ENCODE peak calls at places on chromosomes 11 and 22, in nine cellular contexts. G is Peyer's patch; D is adrenal gland; I is sigmoid colon; T is CD8-positive, alpha-beta T cell; Y is cardiac fibroblast; J is GM12864; N is IMR-90; W is lower leg skin. S is an unnamed sample.

GRCh38 chr22:47588583-47588970 is 826.1 kb downstream of the TBC1D22A start:
- DNase-seq in G (peak), D (no peak), I (peak), T (no peak), Y (no peak), J (no peak), N (no peak), W (no peak), S (no peak)

GRCh38 chr22:40443675-40444482 is 73.5 kb downstream of the SGSM3 start:
- DNase-seq in G (no peak), D (no peak), I (no peak), T (no peak), Y (peak), J (no peak), N (no peak), W (no peak), S (no peak)

GRCh38 chr11:35099278-35100018 is 39.5 kb upstream of the CD44 start:
- DNase-seq in G (no peak), D (no peak), I (no peak), T (no peak), Y (peak), J (no peak), N (peak), W (no peak), S (peak)

GRCh38 chr11:33064033-33064825 is 24.9 kb downstream of the TCP11L1 start:
- DNase-seq in G (no peak), D (no peak), I (no peak), T (no peak), Y (peak), J (no peak), N (no peak), W (no peak), S (peak)

GRCh38 chr11:3675971-3676370 is 4.8 kb upstream of the CHRNA10 start:
- DNase-seq in G (no peak), D (no peak), I (no peak), T (no peak), Y (no peak), J (no peak), N (no peak), W (no peak), S (no peak)

GRCh38 chr11:55967914-55968313 is 1.8 kb downstream of the OR10AG1 start:
- DNase-seq in G (no peak), D (no peak), I (no peak), T (no peak), Y (no peak), J (no peak), N (no peak), W (no peak), S (no peak)

GRCh38 chr11:119599864-119600593 is 129.0 kb downstream of the NECTIN1 start:
- DNase-seq in G (no peak), D (no peak), I (no peak), T (no peak), Y (no peak), J (no peak), N (peak), W (no peak), S (peak)

GRCh38 chr11:117220568-117220967 is 11.3 kb downstream of the PCSK7 start:
- DNase-seq in G (peak), D (no peak), I (peak), T (no peak), Y (no peak), J (no peak), N (no peak), W (no peak), S (no peak)

GRCh38 chr22:32106930-32107329 is 52.2 kb downstream of the C22orf42 start:
- DNase-seq in G (no peak), D (no peak), I (no peak), T (no peak), Y (peak), J (no peak), N (no peak), W (no peak), S (peak)

GRCh38 chr11:11611381-11611780 is 10.4 kb downstream of the GALNT18 start:
- DNase-seq in G (no peak), D (no peak), I (no peak), T (no peak), Y (no peak), J (no peak), N (no peak), W (no peak), S (no peak)

GRCh38 chr11:100857236-100858005 is 170.3 kb downstream of the ARHGAP42 start:
- DNase-seq in G (no peak), D (no peak), I (no peak), T (no peak), Y (no peak), J (no peak), N (peak), W (no peak), S (peak)

GRCh38 chr11:95230054-95231034 is 658 bp downstream of the SESN3 start:
- DNase-seq in G (no peak), D (no peak), I (peak), T (peak), Y (peak), J (no peak), N (no peak), W (peak), S (peak)

GRCh38 chr22:48869161-48869560 is 958.5 kb downstream of the BRD1 start:
- DNase-seq in G (no peak), D (no peak), I (peak), T (no peak), Y (no peak), J (no peak), N (no peak), W (no peak), S (no peak)

GRCh38 chr22:45717787-45718186 is 46.2 kb downstream of the ATXN10 start:
- DNase-seq in G (no peak), D (no peak), I (no peak), T (no peak), Y (peak), J (no peak), N (peak), W (no peak), S (peak)

GRCh38 chr11:102384419-102385052 is 37.5 kb downstream of the BIRC2 start:
- DNase-seq in G (no peak), D (no peak), I (no peak), T (no peak), Y (no peak), J (no peak), N (no peak), W (no peak), S (no peak)

GRCh38 chr11:77557553-77557952 is 32.2 kb upstream of the AQP11 start:
- DNase-seq in G (no peak), D (no peak), I (no peak), T (no peak), Y (peak), J (no peak), N (peak), W (no peak), S (peak)

GRCh38 chr22:28268176-28268575 is 349.1 kb upstream of the PITPNB start:
- DNase-seq in G (no peak), D (no peak), I (no peak), T (no peak), Y (no peak), J (no peak), N (no peak), W (no peak), S (peak)

DNA sequence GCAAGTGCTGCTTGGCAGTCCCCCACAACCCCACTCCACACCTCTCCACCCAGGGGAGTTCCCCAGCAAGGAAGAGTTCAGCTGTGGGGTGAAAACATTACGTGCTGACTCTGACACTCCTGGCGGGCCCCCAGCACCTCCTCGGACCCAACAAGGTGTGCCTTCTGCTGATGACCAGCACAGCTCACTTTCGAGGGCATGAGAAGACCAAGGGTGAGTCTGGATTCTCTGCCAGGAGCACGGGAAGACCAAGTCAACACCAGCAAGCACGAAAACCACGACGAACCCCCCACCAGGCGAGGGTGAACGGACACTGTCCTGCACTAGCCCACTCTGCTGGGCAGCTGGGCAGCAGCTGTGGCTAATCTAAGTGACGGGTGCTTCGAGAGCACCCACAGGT is 1.4 kb downstream of the ALG12 start:
- DNase-seq in G (no peak), D (no peak), I (no peak), T (no peak), Y (no peak), J (no peak), N (no peak), W (no peak), S (no peak)
- TF ChIP-seq CTCF in G (no peak), D (no peak), I (no peak), T (no peak), Y (no peak), J (no peak), N (no peak), W (no peak), S (no peak)

GRCh38 chr11:73315288-73316020 is 7.4 kb downstream of the ARHGEF17 start:
- DNase-seq in G (no peak), D (no peak), I (peak), T (no peak), Y (no peak), J (no peak), N (no peak), W (no peak), S (no peak)

GRCh38 chr11:73313652-73314051 is 5.6 kb downstream of the ARHGEF17 start:
- DNase-seq in G (no peak), D (no peak), I (no peak), T (no peak), Y (no peak), J (no peak), N (no peak), W (no peak), S (no peak)

GRCh38 chr11:73316422-73316821 is 8.3 kb downstream of the ARHGEF17 start:
- DNase-seq in G (no peak), D (no peak), I (no peak), T (no peak), Y (no peak), J (no peak), N (no peak), W (no peak), S (no peak)

GRCh38 chr11:73312806-73313403 is 4.8 kb downstream of the ARHGEF17 start:
- DNase-seq in G (no peak), D (no peak), I (peak), T (no peak), Y (no peak), J (no peak), N (peak), W (no peak), S (peak)

DNA sequence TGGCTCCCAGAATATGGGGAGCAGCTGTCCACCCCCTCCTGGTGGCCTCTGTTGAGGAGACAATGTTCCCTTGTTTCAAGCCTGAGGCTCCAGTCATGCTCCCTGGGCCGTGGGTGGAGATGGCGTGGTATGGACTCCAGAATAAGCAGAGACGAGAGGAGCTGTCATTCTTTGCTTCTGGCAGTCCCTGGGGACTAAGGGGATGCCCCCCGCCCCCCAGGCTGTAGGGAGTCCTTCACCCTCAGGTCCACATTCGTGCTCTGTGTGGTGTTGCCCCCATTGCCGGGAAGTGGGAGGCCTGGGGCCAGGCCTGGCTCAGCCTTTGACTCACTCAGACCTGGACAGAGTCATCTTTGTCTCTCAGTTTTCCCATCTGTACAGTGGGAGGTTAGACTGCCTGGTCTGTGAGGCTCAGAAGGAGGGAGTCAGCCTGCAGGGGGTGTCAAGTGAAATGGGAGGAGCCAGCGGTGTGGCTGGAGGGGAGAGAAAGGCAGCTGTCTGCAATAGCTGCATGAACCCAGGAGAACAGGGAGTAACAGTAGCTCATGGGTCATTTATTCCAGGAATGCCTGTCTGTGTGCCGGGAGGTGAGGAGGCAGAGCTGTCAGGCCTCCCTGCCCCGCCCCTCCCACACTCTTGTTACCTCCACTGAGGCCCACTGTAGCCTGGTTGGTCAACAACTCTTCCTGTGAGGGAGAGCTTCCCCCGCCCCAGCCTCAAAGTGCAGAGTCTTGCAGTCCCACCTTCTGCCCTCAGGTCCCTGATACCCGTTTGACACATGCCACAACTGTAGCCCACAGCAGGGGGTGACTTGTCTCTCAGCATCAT is 6.3 kb downstream of the ARHGEF17 start:
- DNase-seq in G (no peak), D (no peak), I (peak), T (no peak), Y (peak), J (no peak), N (peak), W (no peak), S (peak)
- H3K4me3 ChIP-seq in G (no peak), D (no peak), I (peak), T (no peak), Y (peak), J (no peak), N (no peak), W (no peak), S (no peak)

DNA sequence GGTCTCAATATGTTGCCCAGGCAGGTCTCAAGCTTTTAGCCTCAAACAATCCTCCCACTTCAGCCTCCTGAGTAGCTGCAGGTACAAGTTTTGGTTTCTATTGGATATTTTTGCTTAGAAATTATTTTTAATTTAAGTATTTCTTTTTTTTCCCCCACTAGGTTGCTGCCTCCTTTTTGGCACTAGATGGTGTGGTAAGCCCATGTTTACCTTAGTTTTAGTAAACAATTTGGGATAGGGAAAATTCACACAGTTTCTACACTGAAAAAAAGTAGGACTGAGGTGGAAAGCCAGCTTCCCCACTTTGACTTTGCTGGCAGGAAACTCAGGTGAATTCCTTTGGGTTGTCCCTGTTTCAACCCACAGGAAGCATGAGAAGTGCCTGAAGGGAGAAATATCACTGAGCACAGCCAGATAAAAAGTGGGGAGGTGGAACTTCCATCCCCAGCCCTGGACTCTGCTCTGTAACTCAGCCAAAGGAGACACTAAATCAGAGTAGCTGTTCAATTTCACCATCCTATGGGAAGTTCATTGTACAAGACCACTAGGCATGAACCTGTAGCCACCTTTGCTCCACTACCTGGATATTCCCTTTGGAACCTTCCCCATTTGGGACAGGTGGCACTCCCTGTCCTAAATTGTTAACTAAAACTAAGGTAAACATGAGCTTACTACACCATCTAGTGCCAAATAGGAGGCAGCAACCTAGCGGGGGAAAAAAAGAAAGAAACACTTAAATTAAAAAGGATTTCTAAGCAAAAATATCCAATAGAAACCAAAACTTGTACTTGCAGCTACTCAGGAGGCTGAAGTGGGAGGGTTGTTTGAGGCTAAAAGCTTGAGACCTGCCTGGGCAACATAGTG is 154.4 kb upstream of the FAT3 start:
- DNase-seq in G (no peak), D (no peak), I (no peak), T (no peak), Y (peak), J (no peak), N (no peak), W (no peak), S (no peak)
- TF ChIP-seq CTCF in G (no peak), D (no peak), I (no peak), T (no peak), Y (no peak), J (no peak), N (peak), W (no peak), S (no peak)

DNA sequence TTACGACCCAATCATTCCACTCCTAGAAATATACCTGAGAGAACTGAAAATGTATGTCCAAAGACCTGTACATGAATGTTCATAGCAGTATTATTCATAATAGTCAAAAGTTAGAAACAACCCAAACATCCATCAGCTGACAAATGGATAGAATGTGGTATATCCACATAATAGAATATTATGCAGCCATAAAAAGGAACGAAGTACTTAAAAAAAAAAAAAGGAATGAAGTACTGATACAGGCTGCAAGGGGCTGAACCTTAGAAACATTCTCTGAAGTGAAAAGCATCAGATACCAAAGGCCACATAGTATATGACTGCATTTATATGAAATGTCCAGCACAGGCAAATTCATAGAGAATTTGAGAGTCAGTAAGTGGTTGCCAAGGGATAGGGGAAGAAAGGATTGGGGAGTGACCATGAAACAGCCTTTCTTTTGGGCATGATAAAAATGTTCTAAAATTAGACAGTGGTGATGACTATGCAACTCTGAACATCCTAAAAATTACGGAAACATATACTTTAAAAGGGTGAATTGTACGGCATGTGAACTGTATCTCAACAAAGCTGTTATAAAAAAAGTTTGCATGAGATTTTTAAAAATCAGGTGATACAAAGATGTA is 1.8 kb downstream of the TPST2 start:
- DNase-seq in G (no peak), D (no peak), I (no peak), T (no peak), Y (peak), J (no peak), N (no peak), W (no peak), S (no peak)
- H3K4me3 ChIP-seq in G (no peak), D (no peak), I (no peak), T (peak), Y (no peak), J (no peak), N (no peak), W (no peak), S (no peak)

DNA sequence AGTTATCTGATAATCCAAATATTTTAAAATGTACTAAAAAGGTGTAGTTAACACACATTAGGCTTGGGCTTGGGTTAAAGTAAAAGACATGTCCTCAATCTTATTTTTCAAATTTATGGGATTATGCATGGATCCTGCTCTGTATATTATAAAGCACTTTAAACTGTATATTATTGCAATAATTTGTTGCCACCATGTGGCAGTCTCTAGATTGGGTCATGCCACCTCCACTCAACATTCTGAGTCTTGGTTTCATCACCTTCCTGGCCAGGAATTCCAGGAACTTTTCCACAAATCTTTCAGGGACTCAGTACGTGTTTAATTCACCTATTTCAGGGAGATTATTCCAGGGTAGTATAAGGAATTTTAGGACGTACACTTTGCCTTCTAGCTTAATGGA is 695.5 kb downstream of the FAM181B start:
- DNase-seq in G (no peak), D (no peak), I (no peak), T (no peak), Y (no peak), J (no peak), N (no peak), W (no peak), S (no peak)
- TF ChIP-seq CTCF in G (no peak), D (peak), I (no peak), T (no peak), Y (no peak), J (no peak), N (no peak), W (no peak), S (no peak)

GRCh38 chr22:35376728-35377472 is 4.0 kb upstream of the HMOX1 start:
- DNase-seq in G (peak), D (peak), I (peak), T (no peak), Y (peak), J (peak), N (peak), W (peak), S (peak)
- H3K4me3 ChIP-seq in G (no peak), D (no peak), I (no peak), T (no peak), Y (no peak), J (peak), N (no peak), W (no peak), S (no peak)

DNA sequence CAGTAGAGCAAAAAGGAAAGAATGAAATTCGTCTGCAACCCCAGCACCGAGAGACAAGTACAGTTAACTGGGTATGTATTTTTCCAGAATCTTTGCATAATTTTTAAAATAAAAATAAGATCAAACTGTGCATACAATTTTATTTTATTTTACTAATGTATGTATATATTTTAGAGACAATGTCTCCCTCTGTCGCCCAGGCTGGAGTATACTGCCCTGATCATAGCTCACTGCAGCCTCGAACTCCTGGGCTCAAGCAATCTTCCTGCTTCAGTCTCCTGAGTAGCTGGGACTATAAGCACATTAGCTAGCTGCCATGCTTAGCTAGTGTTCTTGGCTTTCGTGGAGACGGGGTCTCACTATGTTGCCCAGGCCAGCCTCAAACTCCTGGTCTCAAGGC is 18.8 kb upstream of the DRD2 start:
- DNase-seq in G (no peak), D (no peak), I (no peak), T (no peak), Y (peak), J (no peak), N (no peak), W (no peak), S (no peak)
- TF ChIP-seq CTCF in G (no peak), D (no peak), I (no peak), T (no peak), Y (peak), J (no peak), N (no peak), W (no peak), S (no peak)

DNA sequence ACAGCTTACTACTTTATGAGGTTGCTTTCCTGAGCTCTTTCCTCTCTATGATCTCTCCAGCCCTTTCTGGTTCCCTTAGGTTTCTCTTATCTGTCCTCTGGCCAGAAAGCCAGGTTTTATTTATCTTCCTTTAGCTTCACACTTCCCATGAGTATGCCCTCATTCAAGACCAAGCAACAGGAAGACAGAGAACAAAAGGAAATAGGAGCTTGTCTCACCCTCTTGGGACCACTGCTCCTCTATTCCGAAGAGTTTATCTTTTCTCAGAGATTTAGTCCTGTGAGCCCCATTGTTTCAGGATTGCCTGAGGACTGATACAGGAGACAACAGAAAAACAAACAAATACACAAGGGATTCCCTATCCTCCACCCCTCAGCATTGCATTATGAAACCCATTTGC is 62.4 kb upstream of the CCDC179 start:
- DNase-seq in G (no peak), D (no peak), I (no peak), T (no peak), Y (no peak), J (no peak), N (no peak), W (no peak), S (no peak)
- H3K4me3 ChIP-seq in G (no peak), D (no peak), I (no peak), T (no peak), Y (no peak), J (no peak), N (no peak), W (no peak), S (no peak)

S was measured in fibroblast of mammary gland.